ENCODE peak calls at places on chromosomes 5 and 9, in ten cellular contexts. N is activated naive CD4-positive, alpha-beta T cell treated with Interleukin-2 at 50 U/mL for 16 hours; C is aorta; Z is cardiac muscle cell; F is iris pigment epithelial cell; I is GM23248; S is activated CD8-positive, alpha-beta memory T cell treated with anti-CD3 and anti-CD28 coated beads for 24 hours; U is lower leg skin; G is activated CD4-positive, alpha-beta T cell treated with anti-CD3 and anti-CD28 coated beads, Interleukin-2, amount 50 U/mL, for 1 hour; B is naive thymus-derived CD8-positive, alpha-beta T cell. J is an unnamed sample.

GRCh38 chr9:78539904-78540303 is 243.0 kb downstream of the PSAT1 start:
- DNase-seq in S (no peak), C (no peak), F (peak; percentile 96), B (no peak), Z (no peak), G (no peak), U (no peak), N (no peak), I (peak; percentile 68), J (no peak)

GRCh38 chr9:83544002-83544698 is 5.9 kb upstream of the FRMD3 start:
- DNase-seq in I (peak; percentile 89), B (no peak), N (no peak), C (no peak), Z (peak; percentile 87), S (no peak), F (peak; percentile 68), G (no peak), U (no peak), J (no peak)

GRCh38 chr5:68239485-68239884 is 23.9 kb downstream of the PIK3R1 start:
- DNase-seq in F (peak; percentile 87), C (peak; percentile 90), N (peak; percentile 75), Z (peak; percentile 87), B (peak; percentile 90), S (peak; percentile 86), I (peak; percentile 91), U (peak; percentile 86), G (peak; percentile 81), J (peak; percentile 92)

GRCh38 chr9:130970052-130970451 is 31.0 kb upstream of the FIBCD1 start:
- DNase-seq in B (no peak), C (no peak), N (no peak), I (no peak), Z (no peak), U (no peak), S (no peak), F (no peak), G (no peak), J (peak; percentile 48)

GRCh38 chr5:161064800-161065199 is 212.8 kb upstream of the ATP10B start:
- DNase-seq in S (no peak), B (no peak), F (no peak), Z (no peak), C (no peak), N (no peak), I (no peak), G (no peak), U (no peak), J (no peak)

GRCh38 chr5:14816999-14817761 is 54.4 kb downstream of the ANKH start:
- DNase-seq in N (peak; percentile 15), G (no peak), B (no peak), I (peak; percentile 97), F (peak; percentile 97), U (peak; percentile 58), C (peak; percentile 80), S (no peak), Z (peak; percentile 91), J (peak; percentile 76)

GRCh38 chr9:95005276-95006141 is 279.0 kb downstream of the AOPEP start:
- DNase-seq in S (peak; percentile 61), B (peak; percentile 6), N (no peak), U (no peak), Z (no peak), F (peak; percentile 27), I (peak; percentile 43), C (no peak), G (no peak), J (no peak)

GRCh38 chr5:95900383-95900958 is 61.2 kb downstream of the ELL2 start:
- DNase-seq in Z (peak; percentile 78), F (peak; percentile 90), B (no peak), I (peak; percentile 70), G (no peak), N (no peak), U (no peak), S (no peak), C (no peak), J (peak; percentile 30)

GRCh38 chr5:465591-466403 is 22.8 kb downstream of the EXOC3 start:
- DNase-seq in G (no peak), U (no peak), S (no peak), C (peak; percentile 31), I (no peak), F (no peak), B (no peak), Z (no peak), N (no peak), J (peak; percentile 52)